ENCODE peak calls at places on chromosomes 1 and 21, in ten cellular contexts. T is Right ventricle myocardium inferior; U is naive B cell; K is IMR-90; V is WTC11; H is Calu3; G is omental fat pad; Z is CD4-positive, alpha-beta T cell; I is activated naive CD8-positive, alpha-beta T cell treated with anti-CD3 and anti-CD28 coated beads for 36 hours; S is HFFc6. Q is an unnamed sample.

GRCh38 chr21:38853421-38853919 is 47.7 kb downstream of the ETS2 start:
- DNase-seq in T (no peak), U (no peak), K (peak), V (no peak), H (peak), G (no peak), Z (no peak), I (no peak), S (peak), Q (peak)

GRCh38 chr1:116391207-116391606 is 18.2 kb downstream of the ATP1A1 start:
- DNase-seq in T (no peak), U (no peak), K (no peak), V (no peak), H (no peak), G (no peak), Z (no peak), I (no peak), S (no peak), Q (no peak)

GRCh38 chr21:46554431-46555224 is 50.3 kb downstream of the S100B start:
- DNase-seq in T (no peak), U (no peak), K (no peak), V (no peak), H (no peak), G (no peak), Z (no peak), I (no peak), S (no peak), Q (no peak)

GRCh38 chr1:173861731-173862145 is 6.1 kb downstream of the GAS5 start:
- DNase-seq in T (no peak), U (no peak), K (no peak), V (no peak), H (no peak), G (no peak), Z (no peak), I (peak), S (no peak), Q (peak)

GRCh38 chr1:162373541-162374375 is 2.9 kb downstream of the SPATA46 start:
- DNase-seq in T (no peak), U (no peak), K (peak), V (no peak), H (peak), G (no peak), Z (no peak), I (no peak), S (peak), Q (no peak)

GRCh38 chr1:244248426-244248825 is 197.3 kb downstream of the ZBTB18 start:
- DNase-seq in T (no peak), U (no peak), K (no peak), V (no peak), H (no peak), G (no peak), Z (no peak), I (no peak), S (no peak), Q (no peak)

GRCh38 chr1:153347856-153348255 is 785 bp downstream of the PGLYRP4 start:
- DNase-seq in T (no peak), U (no peak), K (no peak), V (no peak), H (no peak), G (no peak), Z (no peak), I (no peak), S (no peak), Q (no peak)

GRCh38 chr1:19644761-19645543 is 841 bp downstream of the NBL1 start:
- DNase-seq in T (peak), U (no peak), K (no peak), V (peak), H (no peak), G (no peak), Z (peak), I (peak), S (no peak), Q (no peak)

GRCh38 chr1:162011337-162012012 is 12.2 kb downstream of the OLFML2B start:
- DNase-seq in T (no peak), U (no peak), K (no peak), V (no peak), H (no peak), G (no peak), Z (no peak), I (no peak), S (no peak), Q (no peak)

GRCh38 chr1:225881081-225882007 is 836 bp downstream of the TMEM63A start:
- DNase-seq in T (peak), U (no peak), K (peak), V (peak), H (peak), G (no peak), Z (peak), I (peak), S (peak), Q (peak)

GRCh38 chr1:219279017-219279770 is 105.5 kb downstream of the LYPLAL1 start:
- DNase-seq in T (no peak), U (no peak), K (peak), V (no peak), H (peak), G (no peak), Z (no peak), I (no peak), S (peak), Q (no peak)

GRCh38 chr1:118842462-118843201 is 145.5 kb downstream of the TBX15 start:
- DNase-seq in T (no peak), U (no peak), K (no peak), V (no peak), H (peak), G (no peak), Z (no peak), I (no peak), S (no peak), Q (no peak)

GRCh38 chr1:16326833-16327404 is 25.4 kb downstream of the FBXO42 start:
- DNase-seq in T (no peak), U (no peak), K (no peak), V (no peak), H (no peak), G (no peak), Z (no peak), I (no peak), S (no peak), Q (no peak)

GRCh38 chr1:58866578-58866977 is 82.7 kb upstream of the JUN start:
- DNase-seq in T (no peak), U (no peak), K (no peak), V (no peak), H (no peak), G (no peak), Z (no peak), I (no peak), S (no peak), Q (no peak)

GRCh38 chr1:22257286-22258275 is 114.7 kb upstream of the WNT4 start:
- DNase-seq in T (no peak), U (no peak), K (no peak), V (no peak), H (no peak), G (no peak), Z (no peak), I (no peak), S (no peak), Q (no peak)

GRCh38 chr21:34073749-34074282 is 438 bp downstream of the MRPS6 start:
- DNase-seq in T (peak), U (no peak), K (no peak), V (peak), H (peak), G (no peak), Z (peak), I (peak), S (no peak), Q (peak)

GRCh38 chr1:31701137-31701736 is 2.6 kb downstream of the COL16A1 start:
- DNase-seq in T (peak), U (no peak), K (peak), V (no peak), H (peak), G (peak), Z (peak), I (peak), S (peak), Q (no peak)

GRCh38 chr1:154352581-154353459 is 27.5 kb downstream of the ATP8B2 start:
- DNase-seq in T (no peak), U (no peak), K (peak), V (peak), H (peak), G (no peak), Z (peak), I (peak), S (peak), Q (no peak)

GRCh38 chr1:11354893-11355593 is 82.0 kb downstream of the UBIAD1 start:
- DNase-seq in T (no peak), U (no peak), K (no peak), V (no peak), H (no peak), G (no peak), Z (no peak), I (no peak), S (no peak), Q (no peak)

GRCh38 chr1:199898654-199899053 is 128.9 kb upstream of the NR5A2 start:
- DNase-seq in T (no peak), U (no peak), K (peak), V (no peak), H (no peak), G (no peak), Z (no peak), I (no peak), S (no peak), Q (no peak)

GRCh38 chr1:228340686-228341449 is 65.8 kb downstream of the TRIM11 start:
- DNase-seq in T (peak), U (no peak), K (no peak), V (peak), H (peak), G (no peak), Z (peak), I (no peak), S (no peak), Q (peak)

GRCh38 chr1:111738436-111739221 is 566 bp downstream of the INKA2 start:
- DNase-seq in T (peak), U (peak), K (peak), V (peak), H (peak), G (no peak), Z (peak), I (peak), S (no peak), Q (peak)

GRCh38 chr1:113993072-113993471 is 13.8 kb downstream of the OLFML3 start:
- DNase-seq in T (no peak), U (no peak), K (no peak), V (no peak), H (no peak), G (no peak), Z (no peak), I (no peak), S (no peak), Q (no peak)

GRCh38 chr21:34511154-34511553 is 856 bp downstream of the KCNE1 start:
- DNase-seq in T (no peak), U (no peak), K (no peak), V (no peak), H (no peak), G (no peak), Z (no peak), I (no peak), S (no peak), Q (no peak)

GRCh38 chr1:5597171-5597864 is 394.9 kb downstream of the NPHP4 start:
- DNase-seq in T (no peak), U (no peak), K (no peak), V (no peak), H (no peak), G (no peak), Z (no peak), I (no peak), S (no peak), Q (no peak)

GRCh38 chr1:200771625-200772555 is 33.2 kb downstream of the CAMSAP2 start:
- DNase-seq in T (no peak), U (no peak), K (no peak), V (no peak), H (no peak), G (no peak), Z (no peak), I (no peak), S (no peak), Q (no peak)

GRCh38 chr1:111082421-111083192 is 57.3 kb downstream of the DRAM2 start:
- DNase-seq in T (no peak), U (peak), K (peak), V (no peak), H (no peak), G (no peak), Z (no peak), I (no peak), S (peak), Q (no peak)

GRCh38 chr1:203650012-203650836 is 23.6 kb downstream of the ATP2B4 start:
- DNase-seq in T (peak), U (peak), K (peak), V (peak), H (peak), G (no peak), Z (peak), I (peak), S (no peak), Q (peak)

GRCh38 chr1:232950919-232951579 is 638 bp downstream of the NTPCR start:
- DNase-seq in T (no peak), U (no peak), K (peak), V (no peak), H (peak), G (no peak), Z (peak), I (peak), S (no peak), Q (peak)

GRCh38 chr1:58858344-58858673 is 74.5 kb upstream of the JUN start:
- DNase-seq in T (no peak), U (no peak), K (peak), V (no peak), H (no peak), G (no peak), Z (peak), I (peak), S (no peak), Q (peak)

GRCh38 chr21:26806734-26807372 is 38.4 kb downstream of the ADAMTS1 start:
- DNase-seq in T (no peak), U (no peak), K (peak), V (no peak), H (no peak), G (no peak), Z (no peak), I (no peak), S (peak), Q (no peak)

GRCh38 chr1:189678779-189679178 is 798.9 kb downstream of the BRINP3 start:
- DNase-seq in T (no peak), U (no peak), K (no peak), V (no peak), H (no peak), G (no peak), Z (no peak), I (no peak), S (no peak), Q (no peak)

GRCh38 chr1:180181048-180181447 is 26.4 kb downstream of the QSOX1 start:
- DNase-seq in T (no peak), U (no peak), K (no peak), V (peak), H (no peak), G (no peak), Z (no peak), I (no peak), S (no peak), Q (no peak)

GRCh38 chr1:172269644-172270043 is 150.8 kb upstream of the C1orf105 start:
- DNase-seq in T (no peak), U (no peak), K (peak), V (no peak), H (no peak), G (no peak), Z (no peak), I (no peak), S (peak), Q (no peak)

GRCh38 chr1:31654171-31654776 is 9.6 kb upstream of the PEF1 start:
- DNase-seq in T (no peak), U (no peak), K (no peak), V (no peak), H (no peak), G (no peak), Z (no peak), I (no peak), S (no peak), Q (no peak)